ENCODE peak calls at places on chromosomes 6 and 20, in four cellular contexts. F is mesendoderm, I is H9, A is IMR-90. J is an unnamed sample.

GRCh38 chr6:130460934-130461333 is 95.1 kb downstream of the TMEM200A start:
- DNase-seq in F (no peak), I (no peak), A (no peak), J (peak)

GRCh38 chr6:143986463-143986862 is 21.6 kb downstream of the PLAGL1 start:
- DNase-seq in A (no peak), F (no peak), I (no peak), J (no peak)

GRCh38 chr6:25449774-25450173 is 170.6 kb downstream of the CARMIL1 start:
- DNase-seq in F (peak), I (peak), A (no peak), J (no peak)

GRCh38 chr6:99276747-99277146 is 72.7 kb downstream of the FAXC start:
- DNase-seq in A (peak), F (peak), I (no peak), J (no peak)

GRCh38 chr20:59690101-59690500 is 85.8 kb downstream of the PHACTR3 start:
- DNase-seq in A (no peak), F (no peak), I (no peak), J (no peak)

GRCh38 chr20:57831992-57832585 is 122.3 kb upstream of the PMEPA1 start:
- DNase-seq in A (no peak), I (no peak), F (no peak), J (no peak)

GRCh38 chr6:19035454-19035853 is 648.3 kb downstream of the RNF144B start:
- DNase-seq in A (no peak), I (no peak), F (no peak), J (no peak)

GRCh38 chr6:169985121-169986015 is 233.9 kb downstream of the ERMARD start:
- DNase-seq in I (no peak), A (no peak), F (no peak), J (no peak)

GRCh38 chr6:35955071-35955470 is 34.2 kb upstream of the SRPK1 start:
- DNase-seq in I (no peak), F (no peak), A (peak), J (no peak)

GRCh38 chr6:17429381-17430061 is 36.1 kb downstream of the CAP2 start:
- DNase-seq in F (no peak), I (no peak), A (peak), J (no peak)

GRCh38 chr20:11585752-11586352 is 331.8 kb upstream of the BTBD3 start:
- DNase-seq in I (no peak), A (peak), F (peak), J (no peak)

GRCh38 chr20:3719046-3719445 is 6.6 kb upstream of the SIGLEC1 start:
- DNase-seq in A (no peak), F (no peak), I (no peak), J (no peak)

GRCh38 chr6:105193647-105194046 is 13.8 kb upstream of the POPDC3 start:
- DNase-seq in I (no peak), F (no peak), A (peak), J (no peak)

GRCh38 chr20:41078329-41078728 is 49.7 kb downstream of the TOP1 start:
- DNase-seq in F (peak), A (peak), I (no peak), J (peak)

GRCh38 chr6:73929421-73929820 is 233.4 kb downstream of the CD109 start:
- DNase-seq in F (no peak), A (peak), I (no peak), J (no peak)

GRCh38 chr6:136403166-136403980 is 113.7 kb upstream of the BCLAF1 start:
- DNase-seq in I (no peak), F (no peak), A (peak), J (peak)

GRCh38 chr6:157661652-157662051 is 161.4 kb upstream of the SNX9 start:
- DNase-seq in I (no peak), F (no peak), A (no peak), J (no peak)

GRCh38 chr20:13546497-13547131 is 92.1 kb downstream of the TASP1 start:
- DNase-seq in A (peak), F (peak), I (peak), J (peak)

GRCh38 chr6:35452186-35453090 is at the start of gene FANCE:
- DNase-seq in F (peak), A (peak), I (peak), J (peak)

GRCh38 chr6:154689654-154690053 is 43.6 kb upstream of the SCAF8 start:
- DNase-seq in F (no peak), A (no peak), I (no peak), J (no peak)

GRCh38 chr6:136782021-136782770 is 10.1 kb downstream of the MAP3K5 start:
- DNase-seq in F (peak), A (peak), I (no peak), J (no peak)

GRCh38 chr6:17859846-17860245 is 127.6 kb downstream of the KIF13A start:
- DNase-seq in F (no peak), A (no peak), I (no peak), J (no peak)

GRCh38 chr6:17863971-17864754 is 123.3 kb downstream of the KIF13A start:
- DNase-seq in A (peak), F (peak), I (no peak), J (peak)

GRCh38 chr6:137764464-137764863 is 102.6 kb upstream of the TNFAIP3 start:
- DNase-seq in I (no peak), A (peak), F (no peak), J (peak)

GRCh38 chr20:45822863-45823262 is 4.2 kb downstream of the TNNC2 start:
- DNase-seq in I (no peak), A (peak), F (no peak), J (peak)

GRCh38 chr20:57847104-57847503 is 137.3 kb upstream of the PMEPA1 start:
- DNase-seq in I (no peak), A (no peak), F (no peak), J (no peak)

GRCh38 chr20:35200255-35200654 is 26.2 kb upstream of the MMP24 start:
- DNase-seq in I (no peak), A (peak), F (no peak), J (peak)

GRCh38 chr20:45011108-45011526 is 44.8 kb downstream of the STK4 start:
- DNase-seq in F (peak), A (peak), I (peak), J (peak)

GRCh38 chr20:1376007-1376406 is 16.8 kb downstream of the FKBP1A start:
- DNase-seq in F (no peak), A (no peak), I (no peak), J (no peak)

GRCh38 chr6:157978021-157978783 is 3.5 kb upstream of the SYNJ2 start:
- DNase-seq in F (no peak), A (no peak), I (no peak), J (no peak)

GRCh38 chr6:25359191-25359861 is 80.2 kb downstream of the CARMIL1 start:
- DNase-seq in F (no peak), A (peak), I (no peak), J (peak)

GRCh38 chr20:45157977-45158376 is 16.7 kb upstream of the PI3 start:
- DNase-seq in I (no peak), F (no peak), A (peak), J (no peak)

GRCh38 chr6:35967059-35967769 is 46.3 kb upstream of the SRPK1 start:
- DNase-seq in A (no peak), I (no peak), F (no peak), J (no peak)

GRCh38 chr6:82711992-82712788 is 348.6 kb downstream of the TPBG start:
- DNase-seq in I (no peak), A (no peak), F (peak), J (no peak)

GRCh38 chr6:81859884-81860283 is 107.4 kb upstream of the TENT5A start:
- DNase-seq in I (no peak), F (no peak), A (no peak), J (no peak)

GRCh38 chr6:15969236-15969778 is 159.6 kb upstream of the MYLIP start:
- DNase-seq in I (no peak), F (no peak), A (no peak), J (peak)

GRCh38 chr20:14334306-14334930 is 3.0 kb downstream of the FLRT3 start:
- DNase-seq in A (peak), I (peak), F (peak), J (no peak)

GRCh38 chr20:33926425-33926824 is 67.3 kb upstream of the RALY start:
- DNase-seq in F (peak), A (peak), I (no peak), J (no peak)

GRCh38 chr20:50281831-50282591 is 91.4 kb downstream of the CEBPB start:
- DNase-seq in I (peak), F (peak), A (no peak), J (no peak)

GRCh38 chr20:50284811-50285375 is 94.3 kb downstream of the CEBPB start:
- DNase-seq in I (no peak), A (no peak), F (no peak), J (no peak)

GRCh38 chr20:50282592-50283241 is 92.1 kb downstream of the CEBPB start:
- DNase-seq in F (no peak), A (no peak), I (no peak), J (no peak)

GRCh38 chr20:50283922-50284810 is 93.5 kb downstream of the CEBPB start:
- DNase-seq in F (no peak), I (no peak), A (peak), J (peak)

GRCh38 chr20:50283370-50283769 is 92.7 kb downstream of the CEBPB start:
- DNase-seq in A (no peak), I (no peak), F (no peak), J (no peak)
- H2BK5ac ChIP-seq in A (peak), I (no peak), F (no peak), J (no peak)

GRCh38 chr6:52299598-52300144 is 15.1 kb upstream of the MCM3 start:
- DNase-seq in A (no peak), F (no peak), I (no peak), J (no peak)

GRCh38 chr6:52303178-52303577 is 18.6 kb upstream of the MCM3 start:
- DNase-seq in A (no peak), I (no peak), F (no peak), J (no peak)

GRCh38 chr6:52301326-52301725 is 16.8 kb upstream of the MCM3 start:
- DNase-seq in I (no peak), F (no peak), A (no peak), J (no peak)

GRCh38 chr6:52297433-52297832 is 12.9 kb upstream of the MCM3 start:
- DNase-seq in F (no peak), I (no peak), A (no peak), J (no peak)

GRCh38 chr6:52300489-52300931 is 16.0 kb upstream of the MCM3 start:
- DNase-seq in A (no peak), I (no peak), F (no peak), J (no peak)
- H2BK5ac ChIP-seq in A (no peak), I (no peak), F (no peak), J (no peak)

GRCh38 chr6:168397011-168397410 is 44.0 kb upstream of the SMOC2 start:
- DNase-seq in A (no peak), F (no peak), I (no peak), J (no peak)
- H2BK5ac ChIP-seq in A (no peak), F (no peak), I (no peak), J (no peak)

DNA sequence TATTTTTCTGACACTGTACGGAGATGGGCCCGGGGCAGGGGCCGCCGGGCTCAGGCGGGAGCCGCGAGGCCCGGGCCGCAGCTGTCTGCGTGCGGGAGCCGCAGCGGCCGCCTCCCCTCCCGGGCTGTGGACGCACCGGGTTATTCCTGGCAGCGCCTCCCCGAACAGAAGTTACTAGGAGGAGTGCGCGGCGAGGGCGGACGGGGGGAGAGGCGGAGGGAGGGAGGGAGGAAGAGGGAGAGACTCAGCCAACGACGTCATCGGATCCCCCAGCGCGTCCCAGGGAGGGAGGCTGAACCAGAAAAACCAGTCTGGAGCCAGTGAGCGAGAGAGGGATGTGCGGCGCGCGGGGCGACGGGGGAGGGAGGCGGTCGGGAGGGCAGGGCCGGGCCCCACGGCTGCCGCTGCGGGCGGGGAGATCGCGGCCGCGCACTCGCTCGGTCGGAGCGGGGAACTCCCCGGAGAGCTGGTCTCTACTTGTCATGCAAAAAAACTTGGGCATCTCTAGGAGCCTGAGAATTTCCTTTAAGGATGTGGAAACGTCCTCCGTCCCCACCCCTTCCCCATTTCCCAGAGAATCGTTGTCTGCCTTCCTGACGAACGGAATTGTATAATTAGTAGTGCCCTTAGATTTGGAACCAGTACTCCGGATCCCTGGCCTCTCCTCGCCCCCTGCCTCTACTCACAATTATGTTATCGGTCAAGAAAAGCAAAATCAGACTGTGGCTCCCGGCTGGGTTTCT is 1.4 kb upstream of the HIVEP2 start:
- DNase-seq in A (peak), I (peak), F (peak), J (peak)
- H2BK5ac ChIP-seq in A (peak), I (peak), F (peak), J (peak)

GRCh38 chr20:37846573-37846972 is 56.4 kb upstream of the VSTM2L start:
- DNase-seq in A (no peak), I (peak), F (peak), J (no peak)
- H2BK5ac ChIP-seq in A (no peak), I (no peak), F (no peak), J (no peak)

GRCh38 chr6:30683137-30683979 is 3.1 kb downstream of the PPP1R18 start:
- DNase-seq in A (no peak), I (no peak), F (no peak), J (no peak)
- H2BK5ac ChIP-seq in A (peak), I (no peak), F (no peak), J (peak)

GRCh38 chr6:14382381-14383236 is 265.0 kb downstream of the CD83 start:
- DNase-seq in I (no peak), F (no peak), A (no peak), J (no peak)

GRCh38 chr6:14386263-14386981 is 268.9 kb downstream of the CD83 start:
- DNase-seq in F (peak), I (no peak), A (no peak), J (no peak)

GRCh38 chr6:14384175-14384949 is 266.8 kb downstream of the CD83 start:
- DNase-seq in F (no peak), A (no peak), I (no peak), J (no peak)

GRCh38 chr6:14381225-14381887 is 263.8 kb downstream of the CD83 start:
- DNase-seq in F (no peak), A (no peak), I (peak), J (no peak)

GRCh38 chr6:14383393-14384174 is 266.0 kb downstream of the CD83 start:
- DNase-seq in F (peak), I (no peak), A (no peak), J (no peak)
- H2BK5ac ChIP-seq in F (peak), I (no peak), A (no peak), J (no peak)